ENCODE peak calls at places on chromosomes 1 and 21, in eight cellular contexts. I is HEK293T, W is GM20000, E is NB4, U is NCI-H226, S is pulmonary artery endothelial cell, T is T-cell, D is cerebellar cortex. Q is an unnamed sample.

GRCh38 chr1:25580933-25581332 is 35.7 kb upstream of the MAN1C1 start:
- DNase-seq in T (no peak), D (no peak), S (no peak), W (no peak), I (no peak), U (no peak), E (no peak), Q (no peak)

GRCh38 chr1:17306921-17307320 is 1.1 kb upstream of the PADI4 start:
- DNase-seq in T (no peak), W (no peak), I (no peak), D (no peak), E (no peak), S (no peak), U (no peak), Q (no peak)

GRCh38 chr21:42362198-42362597 is 4.1 kb downstream of the TFF1 start:
- DNase-seq in T (no peak), E (no peak), D (no peak), U (no peak), W (no peak), S (no peak), I (no peak), Q (no peak)

GRCh38 chr1:81126989-81127571 is 673.7 kb upstream of the ADGRL2 start:
- DNase-seq in S (no peak), W (no peak), T (no peak), I (peak), D (no peak), E (no peak), U (no peak), Q (no peak)

GRCh38 chr1:43880604-43881003 is 53.0 kb upstream of the ARTN start:
- DNase-seq in D (no peak), W (no peak), E (no peak), S (no peak), I (no peak), T (no peak), U (no peak), Q (no peak)

GRCh38 chr1:55244476-55245109 is 29.4 kb upstream of the USP24 start:
- DNase-seq in S (no peak), I (no peak), E (peak), W (no peak), D (no peak), T (no peak), U (peak), Q (no peak)

GRCh38 chr1:23947366-23947765 is 12.3 kb upstream of the PNRC2 start:
- DNase-seq in W (no peak), I (no peak), U (no peak), E (no peak), D (no peak), T (no peak), S (no peak), Q (no peak)

GRCh38 chr1:216281757-216282156 is 141.5 kb downstream of the USH2A start:
- DNase-seq in S (no peak), I (no peak), U (no peak), E (no peak), D (no peak), T (no peak), W (no peak), Q (no peak)

GRCh38 chr21:21003701-21004100 is 5.5 kb downstream of the NCAM2 start:
- DNase-seq in T (no peak), D (peak), W (no peak), S (no peak), U (peak), I (peak), E (peak), Q (no peak)

GRCh38 chr1:32703479-32704291 is 1.1 kb upstream of the SYNC start:
- DNase-seq in E (no peak), T (no peak), U (peak), D (no peak), W (peak), I (no peak), S (no peak), Q (no peak)

Q was measured in CD4-positive, alpha-beta T cell.